ENCODE peak calls at places on chromosomes 6 and 20, in seven cellular contexts. One of them, this sample, is unnamed.

GRCh38 chr20:35269055-35269781 is 8.7 kb downstream of the MMP24OS start:
- DNase-seq in pancreas: peak
- DNase-seq in activated naive CD4-positive, alpha-beta T cell treated with anti-CD3 and anti-CD28 coated beads, Interleukin-2, amount 10 ng/mL, durations not matched to agents 7 days and 5 days: peak
- DNase-seq in activated CD4-positive, alpha-beta memory T cell treated with anti-CD3 and anti-CD28 coated beads for 36 hours: peak
- DNase-seq in NCI-H446: peak
- DNase-seq in endothelial cell of umbilical vein: peak
- DNase-seq in CD8-positive, alpha-beta memory T cell: peak
- DNase-seq in this sample: peak

GRCh38 chr6:39213195-39213920 is 15.9 kb downstream of the KCNK5 start:
- DNase-seq in pancreas: no peak
- DNase-seq in activated naive CD4-positive, alpha-beta T cell treated with anti-CD3 and anti-CD28 coated beads, Interleukin-2, amount 10 ng/mL, durations not matched to agents 7 days and 5 days: no peak
- DNase-seq in activated CD4-positive, alpha-beta memory T cell treated with anti-CD3 and anti-CD28 coated beads for 36 hours: no peak
- DNase-seq in NCI-H446: no peak
- DNase-seq in endothelial cell of umbilical vein: no peak
- DNase-seq in CD8-positive, alpha-beta memory T cell: no peak
- DNase-seq in this sample: no peak

GRCh38 chr6:11101417-11101816 is 7.8 kb downstream of the SMIM13 start:
- DNase-seq in pancreas: no peak
- DNase-seq in activated naive CD4-positive, alpha-beta T cell treated with anti-CD3 and anti-CD28 coated beads, Interleukin-2, amount 10 ng/mL, durations not matched to agents 7 days and 5 days: no peak
- DNase-seq in activated CD4-positive, alpha-beta memory T cell treated with anti-CD3 and anti-CD28 coated beads for 36 hours: no peak
- DNase-seq in NCI-H446: no peak
- DNase-seq in endothelial cell of umbilical vein: no peak
- DNase-seq in CD8-positive, alpha-beta memory T cell: no peak
- DNase-seq in this sample: no peak

GRCh38 chr6:155054851-155055250 is 59.7 kb downstream of the TIAM2 start:
- DNase-seq in pancreas: no peak
- DNase-seq in activated naive CD4-positive, alpha-beta T cell treated with anti-CD3 and anti-CD28 coated beads, Interleukin-2, amount 10 ng/mL, durations not matched to agents 7 days and 5 days: no peak
- DNase-seq in activated CD4-positive, alpha-beta memory T cell treated with anti-CD3 and anti-CD28 coated beads for 36 hours: no peak
- DNase-seq in NCI-H446: no peak
- DNase-seq in endothelial cell of umbilical vein: peak
- DNase-seq in CD8-positive, alpha-beta memory T cell: no peak
- DNase-seq in this sample: no peak

GRCh38 chr6:90678049-90678779 is 91.3 kb upstream of the MAP3K7 start:
- DNase-seq in pancreas: no peak
- DNase-seq in activated naive CD4-positive, alpha-beta T cell treated with anti-CD3 and anti-CD28 coated beads, Interleukin-2, amount 10 ng/mL, durations not matched to agents 7 days and 5 days: no peak
- DNase-seq in activated CD4-positive, alpha-beta memory T cell treated with anti-CD3 and anti-CD28 coated beads for 36 hours: no peak
- DNase-seq in NCI-H446: no peak
- DNase-seq in endothelial cell of umbilical vein: no peak
- DNase-seq in CD8-positive, alpha-beta memory T cell: no peak
- DNase-seq in this sample: no peak

GRCh38 chr20:3778976-3779375 is 2.3 kb downstream of the SPEF1 start:
- DNase-seq in pancreas: peak
- DNase-seq in activated naive CD4-positive, alpha-beta T cell treated with anti-CD3 and anti-CD28 coated beads, Interleukin-2, amount 10 ng/mL, durations not matched to agents 7 days and 5 days: no peak
- DNase-seq in activated CD4-positive, alpha-beta memory T cell treated with anti-CD3 and anti-CD28 coated beads for 36 hours: no peak
- DNase-seq in NCI-H446: no peak
- DNase-seq in endothelial cell of umbilical vein: no peak
- DNase-seq in CD8-positive, alpha-beta memory T cell: no peak
- DNase-seq in this sample: no peak

GRCh38 chr20:33664085-33664761 is 2.1 kb downstream of the C20orf144 start:
- DNase-seq in pancreas: peak
- DNase-seq in activated naive CD4-positive, alpha-beta T cell treated with anti-CD3 and anti-CD28 coated beads, Interleukin-2, amount 10 ng/mL, durations not matched to agents 7 days and 5 days: no peak
- DNase-seq in activated CD4-positive, alpha-beta memory T cell treated with anti-CD3 and anti-CD28 coated beads for 36 hours: no peak
- DNase-seq in NCI-H446: no peak
- DNase-seq in endothelial cell of umbilical vein: no peak
- DNase-seq in CD8-positive, alpha-beta memory T cell: no peak
- DNase-seq in this sample: no peak

GRCh38 chr20:21191839-21192238 is 66.0 kb downstream of the KIZ start:
- DNase-seq in pancreas: no peak
- DNase-seq in activated naive CD4-positive, alpha-beta T cell treated with anti-CD3 and anti-CD28 coated beads, Interleukin-2, amount 10 ng/mL, durations not matched to agents 7 days and 5 days: no peak
- DNase-seq in activated CD4-positive, alpha-beta memory T cell treated with anti-CD3 and anti-CD28 coated beads for 36 hours: no peak
- DNase-seq in NCI-H446: no peak
- DNase-seq in endothelial cell of umbilical vein: no peak
- DNase-seq in CD8-positive, alpha-beta memory T cell: no peak
- DNase-seq in this sample: no peak

GRCh38 chr20:63591786-63592355 is 17.8 kb upstream of the HELZ2 start:
- DNase-seq in pancreas: peak
- DNase-seq in activated naive CD4-positive, alpha-beta T cell treated with anti-CD3 and anti-CD28 coated beads, Interleukin-2, amount 10 ng/mL, durations not matched to agents 7 days and 5 days: no peak
- DNase-seq in activated CD4-positive, alpha-beta memory T cell treated with anti-CD3 and anti-CD28 coated beads for 36 hours: no peak
- DNase-seq in NCI-H446: no peak
- DNase-seq in endothelial cell of umbilical vein: no peak
- DNase-seq in CD8-positive, alpha-beta memory T cell: no peak
- DNase-seq in this sample: no peak

GRCh38 chr6:118387921-118388701 is 160.0 kb upstream of the PLN start:
- DNase-seq in pancreas: no peak
- DNase-seq in activated naive CD4-positive, alpha-beta T cell treated with anti-CD3 and anti-CD28 coated beads, Interleukin-2, amount 10 ng/mL, durations not matched to agents 7 days and 5 days: no peak
- DNase-seq in activated CD4-positive, alpha-beta memory T cell treated with anti-CD3 and anti-CD28 coated beads for 36 hours: no peak
- DNase-seq in NCI-H446: no peak
- DNase-seq in endothelial cell of umbilical vein: peak
- DNase-seq in CD8-positive, alpha-beta memory T cell: no peak
- DNase-seq in this sample: no peak

This sample was measured in nucleus accumbens.